ENCODE peak calls at places on chromosome 22, in eight cellular contexts. V, L, H, K, I, F, B and E are unnamed samples.

GRCh38 chr22:23763579-23764331 is 965 bp downstream of the C22orf15 start:
- DNase-seq in V (no peak), L (no peak), H (no peak), K (no peak), I (peak), F (no peak), B (peak), E (no peak)

GRCh38 chr22:46639843-46640242 is 19.7 kb downstream of the GRAMD4 start:
- DNase-seq in V (no peak), L (no peak), H (no peak), K (no peak), I (no peak), F (no peak), B (no peak), E (no peak)

GRCh38 chr22:29720824-29721323 is 1.1 kb downstream of the CABP7 start:
- DNase-seq in V (no peak), L (no peak), H (no peak), K (no peak), I (no peak), F (no peak), B (no peak), E (no peak)

GRCh38 chr22:29797351-29797750 is 30.2 kb downstream of the UQCR10 start:
- DNase-seq in V (no peak), L (no peak), H (no peak), K (no peak), I (no peak), F (no peak), B (no peak), E (no peak)

GRCh38 chr22:29030618-29031235 is 30.9 kb downstream of the C22orf31 start:
- DNase-seq in V (peak), L (peak), H (no peak), K (peak), I (peak), F (no peak), B (peak), E (no peak)

GRCh38 chr22:23383491-23384450 is 196.3 kb downstream of the IGLL1 start:
- DNase-seq in V (no peak), L (no peak), H (no peak), K (no peak), I (peak), F (no peak), B (peak), E (no peak)

GRCh38 chr22:23076896-23077572 is 6.7 kb downstream of the GNAZ start:
- DNase-seq in V (no peak), L (no peak), H (no peak), K (no peak), I (no peak), F (no peak), B (no peak), E (no peak)

GRCh38 chr22:43956383-43956782 is 1.1 kb downstream of the SAMM50 start:
- DNase-seq in V (no peak), L (no peak), H (no peak), K (no peak), I (no peak), F (no peak), B (no peak), E (no peak)

GRCh38 chr22:17471901-17472566 is 91.3 kb upstream of the SLC25A18 start:
- DNase-seq in V (no peak), L (no peak), H (no peak), K (no peak), I (peak), F (no peak), B (peak), E (no peak)

GRCh38 chr22:20566420-20567260 is 59.2 kb downstream of the MED15 start:
- DNase-seq in V (no peak), L (peak), H (no peak), K (no peak), I (no peak), F (no peak), B (no peak), E (peak)

GRCh38 chr22:44383652-44384562 is 71.2 kb upstream of the SHISAL1 start:
- DNase-seq in V (peak), L (no peak), H (no peak), K (no peak), I (no peak), F (no peak), B (no peak), E (no peak)

GRCh38 chr22:28594076-28594783 is 85.4 kb downstream of the TTC28 start:
- DNase-seq in V (no peak), L (no peak), H (no peak), K (no peak), I (no peak), F (no peak), B (no peak), E (no peak)

GRCh38 chr22:46806789-46807188 is 44.3 kb downstream of the TBC1D22A start:
- DNase-seq in V (no peak), L (no peak), H (no peak), K (no peak), I (no peak), F (no peak), B (no peak), E (no peak)

GRCh38 chr22:22818861-22819855 is 68.5 kb upstream of the IGLL5 start:
- DNase-seq in V (no peak), L (no peak), H (no peak), K (no peak), I (no peak), F (no peak), B (no peak), E (no peak)